ENCODE peak calls at places on chromosomes 2 and 18, in six cellular contexts. R is AG10803, Q is thyroid gland, S is lower lobe of right lung, H is A549, W is ascending aorta. E is an unnamed sample.

GRCh38 chr2:189594305-189594704 is 13.7 kb upstream of the SLC40A1 start:
- DNase-seq in R (no peak), Q (no peak), S (no peak), H (no peak), W (no peak), E (no peak)

GRCh38 chr2:98771771-98772521 is 41.0 kb upstream of the MGAT4A start:
- DNase-seq in R (peak; percentile 38), Q (no peak), S (no peak), H (no peak), W (no peak), E (no peak)

GRCh38 chr2:88199912-88200682 is 30.0 kb downstream of the THNSL2 start:
- DNase-seq in R (no peak), Q (peak; percentile 42), S (peak; percentile 72), H (no peak), W (no peak), E (no peak)

GRCh38 chr2:172270278-172271079 is 156.9 kb upstream of the ITGA6 start:
- DNase-seq in R (no peak), Q (no peak), S (no peak), H (no peak), W (no peak), E (no peak)

GRCh38 chr2:167924556-167924955 is 322.8 kb downstream of the STK39 start:
- DNase-seq in R (no peak), Q (no peak), S (no peak), H (no peak), W (no peak), E (no peak)

GRCh38 chr18:22709288-22710060 is 223.7 kb upstream of the RBBP8 start:
- DNase-seq in R (peak; percentile 45), Q (no peak), S (no peak), H (peak; percentile 33), W (no peak), E (no peak)

GRCh38 chr2:121501070-121501469 is 29.6 kb upstream of the RNU4ATAC start:
- DNase-seq in R (peak; percentile 87), Q (no peak), S (no peak), H (no peak), W (no peak), E (no peak)

GRCh38 chr2:142291964-142292363 is 161.1 kb upstream of the LRP1B start:
- DNase-seq in R (peak; percentile 3), Q (no peak), S (no peak), H (no peak), W (no peak), E (no peak)

GRCh38 chr18:35822431-35822830 is 150.0 kb upstream of the RMP24 start:
- DNase-seq in R (no peak), Q (no peak), S (no peak), H (no peak), W (no peak), E (no peak)

GRCh38 chr18:11859282-11859797 is 8.1 kb downstream of the CHMP1B start:
- DNase-seq in R (no peak), Q (peak; percentile 11), S (no peak), H (peak; percentile 21), W (no peak), E (no peak)

GRCh38 chr2:74532222-74532621 is 2.5 kb downstream of the HTRA2 start:
- DNase-seq in R (peak; percentile 70), Q (no peak), S (no peak), H (peak; percentile 75), W (no peak), E (no peak)

GRCh38 chr18:54822872-54823845 is 5.1 kb upstream of the RAB27B start:
- DNase-seq in R (peak; percentile 82), Q (no peak), S (no peak), H (peak; percentile 96), W (no peak), E (no peak)

GRCh38 chr18:46536215-46536874 is 120.7 kb downstream of the LOXHD1 start:
- DNase-seq in R (no peak), Q (no peak), S (no peak), H (peak; percentile 46), W (no peak), E (no peak)

GRCh38 chr2:130766711-130767407 is 11.5 kb downstream of the AMER3 start:
- DNase-seq in R (no peak), Q (no peak), S (no peak), H (no peak), W (no peak), E (no peak)

GRCh38 chr2:134671498-134671897 is 47.3 kb downstream of the TMEM163 start:
- DNase-seq in R (no peak), Q (no peak), S (no peak), H (no peak), W (no peak), E (no peak)

GRCh38 chr2:182904844-182905243 is 38.4 kb upstream of the FRZB start:
- DNase-seq in R (no peak), Q (no peak), S (no peak), H (no peak), W (no peak), E (no peak)

GRCh38 chr2:240850026-240850425 is 18.6 kb upstream of the AGXT start:
- DNase-seq in R (no peak), Q (no peak), S (no peak), H (no peak), W (no peak), E (no peak)

GRCh38 chr2:159609933-159610523 is 6.3 kb downstream of the BAZ2B start:
- DNase-seq in R (no peak), Q (no peak), S (no peak), H (no peak), W (no peak), E (no peak)

GRCh38 chr18:22694954-22695353 is 238.2 kb upstream of the RBBP8 start:
- DNase-seq in R (peak; percentile 94), Q (peak; percentile 5), S (no peak), H (peak; percentile 83), W (no peak), E (no peak)

GRCh38 chr2:100895402-100895801 is 75.5 kb downstream of the NPAS2 start:
- DNase-seq in R (no peak), Q (peak; percentile 95), S (no peak), H (no peak), W (no peak), E (no peak)

GRCh38 chr2:101828267-101829017 is 130.9 kb downstream of the MAP4K4 start:
- DNase-seq in R (peak; percentile 66), Q (no peak), S (no peak), H (no peak), W (no peak), E (no peak)

GRCh38 chr2:230953843-230954242 is 28.8 kb upstream of the GPR55 start:
- DNase-seq in R (no peak), Q (no peak), S (no peak), H (no peak), W (no peak), E (no peak)

GRCh38 chr18:24016643-24017042 is 2.1 kb downstream of the TTC39C start:
- DNase-seq in R (no peak), Q (no peak), S (no peak), H (peak; percentile 41), W (no peak), E (no peak)
- H3K4me3 ChIP-seq in R (peak overlapping the region; percentile 81), Q (no peak overlapping the region), S (peak overlapping the region; percentile 78), H (no peak overlapping the region), W (no peak overlapping the region), E (no peak overlapping the region)

DNA sequence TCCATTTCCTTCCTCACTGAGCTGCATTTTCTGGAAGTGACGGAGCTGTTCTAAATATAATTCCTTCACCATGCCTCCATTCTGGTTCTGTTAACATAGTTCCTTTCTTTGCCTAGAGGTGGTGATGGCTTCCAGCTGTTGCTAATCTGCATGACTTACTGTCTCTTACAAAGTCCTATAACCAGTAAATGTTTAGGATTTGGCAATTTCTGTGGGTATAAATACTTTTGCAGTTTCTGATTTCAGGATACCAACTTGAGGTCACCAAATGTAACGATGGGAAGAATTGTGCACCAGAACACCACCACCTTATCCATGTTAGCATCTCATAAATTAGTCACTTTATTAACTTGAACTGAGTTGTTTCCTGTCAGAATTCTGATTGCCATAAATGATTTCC is 101.8 kb upstream of the FN1 start:
- DNase-seq in R (peak; percentile 93), Q (no peak), S (no peak), H (no peak), W (no peak), E (no peak)
- TF ChIP-seq CTCF in R (peak; percentile 37), Q (no peak), S (no peak), H (no peak), W (no peak), E (no peak)

GRCh38 chr2:176128172-176129012 is 1.1 kb upstream of the HOXD8 start:
- DNase-seq in R (peak; percentile 49), Q (no peak), S (no peak), H (no peak), W (no peak), E (no peak)

GRCh38 chr2:176130153-176130916 is 830 bp downstream of the HOXD8 start:
- DNase-seq in R (peak; percentile 91), Q (no peak), S (no peak), H (peak; percentile 59), W (no peak), E (no peak)

GRCh38 chr2:176129013-176129796 is at the start of gene HOXD8:
- DNase-seq in R (peak; percentile 96), Q (peak; percentile 32), S (no peak), H (peak; percentile 85), W (no peak), E (no peak)

GRCh38 chr2:176130917-176131616 is 1.6 kb downstream of the HOXD8 start:
- DNase-seq in R (no peak), Q (no peak), S (no peak), H (no peak), W (no peak), E (no peak)

DNA sequence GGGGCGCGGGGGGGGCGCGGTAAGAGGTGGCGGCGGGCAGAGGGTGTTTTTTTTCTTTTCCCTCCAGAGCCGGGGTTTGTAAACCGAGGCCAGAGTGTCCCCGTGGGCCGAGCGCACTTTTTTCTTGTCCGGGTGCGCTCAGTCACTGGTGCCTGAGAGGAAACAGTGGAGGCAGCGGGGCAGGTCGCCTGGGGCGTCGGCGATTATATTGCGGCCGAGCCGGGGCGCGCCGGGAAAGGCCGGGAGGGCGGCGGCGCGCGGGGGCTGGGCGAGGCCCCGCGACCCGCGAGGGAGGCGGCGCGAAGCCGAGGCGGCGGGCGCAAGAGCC is 284 bp downstream of the HOXD8 start:
- DNase-seq in R (no peak), Q (no peak), S (no peak), H (no peak), W (no peak), E (no peak)
- H3K4me3 ChIP-seq in R (peak overlapping the region; percentile 59), Q (no peak overlapping the region), S (peak overlapping the region; percentile 21), H (peak overlapping the region; percentile 81), W (peak overlapping the region; percentile 61), E (no peak overlapping the region)

GRCh38 chr2:64767670-64768425 is 114.1 kb upstream of the SERTAD2 start:
- DNase-seq in R (peak; percentile 90), Q (peak; percentile 90), S (peak; percentile 93), H (peak; percentile 84), W (peak; percentile 63), E (no peak)
- TF ChIP-seq CTCF in R (no peak), Q (no peak), S (peak; percentile 13), H (peak; percentile 22), W (no peak), E (no peak)

DNA sequence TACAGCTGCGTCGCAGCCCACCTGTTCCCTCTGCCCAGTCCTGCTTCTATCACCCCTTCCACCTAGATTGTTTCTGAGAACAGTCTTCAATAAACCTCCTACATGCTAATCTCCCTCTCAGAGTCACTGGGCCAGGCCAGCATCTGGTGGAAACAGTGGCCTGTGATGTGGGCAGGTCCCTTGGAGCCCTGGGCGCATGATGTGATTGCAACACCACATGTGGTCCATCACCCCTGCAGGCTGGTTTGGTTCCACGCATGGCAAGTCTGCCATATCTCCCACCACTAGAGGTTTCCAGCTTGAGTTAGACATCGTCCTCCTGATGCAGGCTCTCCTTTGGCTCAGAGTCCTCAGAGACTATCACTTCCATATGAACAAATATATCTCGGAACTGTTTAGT is 83.5 kb downstream of the PRKCE start:
- DNase-seq in R (peak; percentile 54), Q (no peak), S (no peak), H (no peak), W (no peak), E (no peak)
- H3K4me3 ChIP-seq in R (no peak overlapping the region), Q (no peak overlapping the region), S (no peak overlapping the region), H (no peak overlapping the region), W (no peak overlapping the region), E (no peak overlapping the region)